ENCODE peak calls at places on chromosomes 11 and 22, in four cellular contexts. B is PC-3, I is fibroblast of mammary gland, D is AG09309. J is an unnamed sample.

GRCh38 chr11:28621648-28622215 is 513.5 kb downstream of the METTL15 start:
- DNase-seq in D (no peak), B (no peak), I (peak), J (peak)

GRCh38 chr11:60788401-60789110 is 3.4 kb downstream of the MS4A10 start:
- DNase-seq in B (no peak), I (no peak), D (no peak), J (peak)

GRCh38 chr22:44326549-44326881 is 13.8 kb upstream of the SHISAL1 start:
- DNase-seq in D (no peak), B (no peak), I (no peak), J (no peak)

GRCh38 chr11:9266926-9267325 is 1.8 kb upstream of the DENND5A start:
- DNase-seq in B (no peak), I (no peak), D (no peak), J (no peak)

GRCh38 chr22:50703726-50704509 is 31.3 kb downstream of the SHANK3 start:
- DNase-seq in I (no peak), B (no peak), D (no peak), J (no peak)

GRCh38 chr22:22681221-22681739 is 36.9 kb downstream of the GGTLC2 start:
- DNase-seq in D (no peak), I (peak), B (no peak), J (peak)

GRCh38 chr11:75554258-75555022 is 7.6 kb upstream of the SERPINH1 start:
- DNase-seq in D (peak), I (peak), B (no peak), J (peak)

GRCh38 chr22:30947163-30947820 is 21.3 kb downstream of the MORC2 start:
- DNase-seq in D (no peak), I (no peak), B (no peak), J (peak)

GRCh38 chr22:31800065-31800464 is 46.2 kb downstream of the DEPDC5 start:
- DNase-seq in I (peak), B (peak), D (no peak), J (peak)

GRCh38 chr11:130668751-130669150 is 220.3 kb downstream of the ADAMTS15 start:
- DNase-seq in D (no peak), B (no peak), I (no peak), J (no peak)

GRCh38 chr11:12189543-12190235 is 79.3 kb downstream of the MICAL2 start:
- DNase-seq in B (no peak), I (no peak), D (no peak), J (no peak)

GRCh38 chr11:93407777-93408401 is 77.3 kb downstream of the DEUP1 start:
- DNase-seq in B (no peak), D (no peak), I (peak), J (peak)

GRCh38 chr11:78406568-78407196 is 10.9 kb downstream of the GAB2 start:
- DNase-seq in B (peak), I (no peak), D (no peak), J (no peak)

GRCh38 chr11:102111011-102111786 is 952 bp downstream of the YAP1 start:
- DNase-seq in D (no peak), I (peak), B (peak), J (peak)

GRCh38 chr11:125443767-125444311 is 52.2 kb downstream of the FEZ1 start:
- DNase-seq in I (no peak), D (no peak), B (no peak), J (no peak)

GRCh38 chr11:1763796-1764661 is at the start of gene CTSD:
- DNase-seq in D (no peak), I (peak), B (peak), J (peak)

GRCh38 chr11:13098890-13099289 is 89.8 kb downstream of the RASSF10 start:
- DNase-seq in D (no peak), B (no peak), I (no peak), J (no peak)

GRCh38 chr11:68282141-68282860 is 10.5 kb upstream of the C11orf24 start:
- DNase-seq in B (no peak), I (no peak), D (no peak), J (no peak)

GRCh38 chr11:85663781-85664560 is 958 bp downstream of the CREBZF start:
- DNase-seq in D (no peak), B (peak), I (peak), J (peak)

GRCh38 chr11:73797457-73797856 is 9.8 kb downstream of the MRPL48 start:
- DNase-seq in D (no peak), I (no peak), B (no peak), J (no peak)

GRCh38 chr11:62981743-62982142 is 3.0 kb downstream of the SLC22A6 start:
- DNase-seq in D (no peak), I (no peak), B (no peak), J (no peak)

GRCh38 chr11:15106201-15106965 is 8.3 kb upstream of the INSC start:
- DNase-seq in B (peak), D (peak), I (peak), J (peak)

GRCh38 chr11:394034-394857 is at the start of gene PKP3:
- DNase-seq in D (no peak), B (peak), I (peak), J (peak)

GRCh38 chr22:49869855-49870712 is 16.4 kb downstream of the ZBED4 start:
- DNase-seq in I (no peak), B (no peak), D (no peak), J (no peak)

GRCh38 chr11:22923561-22923960 is 63.3 kb upstream of the CCDC179 start:
- DNase-seq in I (no peak), D (no peak), B (peak), J (no peak)

GRCh38 chr22:38348751-38349496 is 31.7 kb upstream of the CSNK1E start:
- DNase-seq in B (no peak), I (no peak), D (no peak), J (no peak)

GRCh38 chr22:40449676-40450035 is 79.3 kb downstream of the SGSM3 start:
- DNase-seq in I (peak), B (no peak), D (peak), J (peak)

GRCh38 chr11:60867871-60868681 is 734 bp downstream of the ZP1 start:
- DNase-seq in I (no peak), D (no peak), B (no peak), J (no peak)

GRCh38 chr11:45927332-45927683 is 4.9 kb downstream of the LARGE2 start:
- DNase-seq in B (no peak), I (no peak), D (no peak), J (no peak)

GRCh38 chr22:40628354-40629042 is 8.0 kb downstream of the MRTFA start:
- DNase-seq in D (peak), I (peak), B (peak), J (peak)

GRCh38 chr22:40703174-40703573 is 23.9 kb downstream of the MCHR1 start:
- DNase-seq in I (peak), D (no peak), B (no peak), J (no peak)

GRCh38 chr11:16292167-16292859 is 64.0 kb downstream of the SOX6 start:
- DNase-seq in I (no peak), B (no peak), D (no peak), J (no peak)

GRCh38 chr11:76637491-76638266 is 32.9 kb downstream of the LRRC32 start:
- DNase-seq in D (no peak), B (no peak), I (no peak), J (no peak)

GRCh38 chr11:69496202-69496557 is 14.7 kb downstream of the LINC01488 start:
- DNase-seq in B (no peak), D (no peak), I (no peak), J (no peak)

GRCh38 chr11:119375629-119376196 is 5.8 kb downstream of the USP2 start:
- DNase-seq in I (peak), D (no peak), B (no peak), J (peak)

DNA sequence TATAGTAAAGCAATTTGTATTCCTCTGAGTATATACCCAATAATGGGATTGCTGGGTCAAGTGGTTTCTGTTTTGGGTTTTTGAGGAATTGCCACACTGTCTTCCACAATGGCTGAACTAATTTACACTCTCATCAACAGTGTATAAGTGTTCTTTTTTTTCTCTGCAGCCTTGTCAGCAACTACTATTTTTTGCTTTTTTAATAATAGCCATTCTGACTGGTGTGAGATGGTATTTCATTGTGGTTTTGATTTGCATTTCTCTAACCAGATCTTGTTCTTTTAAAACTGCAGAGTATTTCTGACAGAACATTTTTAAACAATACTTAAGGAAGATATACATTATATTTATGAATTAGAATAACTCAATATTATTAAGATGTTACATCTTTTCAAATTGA is 1140.5 kb upstream of the CNTN5 start:
- DNase-seq in B (no peak), D (no peak), I (no peak), J (no peak)
- TF ChIP-seq CTCF in B (no peak), D (no peak), I (no peak), J (no peak)

GRCh38 chr22:25751174-25751581 is 9.2 kb downstream of the MYO18B start:
- DNase-seq in B (no peak), D (no peak), I (no peak), J (no peak)
- H3K4me3 ChIP-seq in B (no peak), D (no peak), I (no peak), J (no peak)

GRCh38 chr22:25235547-25236290 is 16.3 kb downstream of the CRYBB2 start:
- DNase-seq in B (peak), D (no peak), I (peak), J (peak)
- TF ChIP-seq CTCF in B (peak), D (peak), I (peak), J (peak)

GRCh38 chr22:42369250-42370041 is 62.8 kb downstream of the NFAM1 start:
- DNase-seq in D (peak), I (peak), B (peak), J (peak)

GRCh38 chr22:42366815-42367581 is 65.2 kb downstream of the NFAM1 start:
- DNase-seq in I (no peak), D (no peak), B (no peak), J (peak)

GRCh38 chr22:42368379-42369249 is 63.6 kb downstream of the NFAM1 start:
- DNase-seq in I (no peak), D (no peak), B (no peak), J (no peak)

GRCh38 chr22:42365942-42366660 is 66.1 kb downstream of the NFAM1 start:
- DNase-seq in B (no peak), D (no peak), I (no peak), J (no peak)

GRCh38 chr22:42367980-42368378 is 64.2 kb downstream of the NFAM1 start:
- DNase-seq in D (no peak), I (no peak), B (peak), J (no peak)
- H3K4me3 ChIP-seq in D (no peak), I (no peak), B (peak), J (no peak)

DNA sequence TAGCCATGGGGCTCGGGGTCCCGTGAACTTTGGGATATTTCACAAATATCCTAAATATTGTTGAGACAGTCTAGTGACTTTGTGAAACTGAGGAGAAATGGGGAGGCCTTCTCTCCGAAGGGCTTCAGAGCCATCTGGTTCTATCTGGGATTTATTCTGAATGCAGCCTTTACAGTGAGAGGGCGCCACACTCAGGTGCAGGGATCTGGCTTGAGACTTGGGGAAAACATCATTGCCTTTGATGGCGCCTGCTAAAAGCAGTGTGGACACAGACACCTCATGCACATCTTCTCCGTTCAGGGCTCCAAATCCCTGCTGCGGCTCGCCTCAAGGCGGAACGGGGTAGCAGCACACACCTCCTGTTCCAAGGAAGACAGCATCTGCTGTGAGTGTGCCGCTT is 37.2 kb upstream of the OLFML1 start:
- DNase-seq in B (no peak), D (no peak), I (no peak), J (no peak)
- TF ChIP-seq CTCF in B (peak), D (no peak), I (no peak), J (no peak)

DNA sequence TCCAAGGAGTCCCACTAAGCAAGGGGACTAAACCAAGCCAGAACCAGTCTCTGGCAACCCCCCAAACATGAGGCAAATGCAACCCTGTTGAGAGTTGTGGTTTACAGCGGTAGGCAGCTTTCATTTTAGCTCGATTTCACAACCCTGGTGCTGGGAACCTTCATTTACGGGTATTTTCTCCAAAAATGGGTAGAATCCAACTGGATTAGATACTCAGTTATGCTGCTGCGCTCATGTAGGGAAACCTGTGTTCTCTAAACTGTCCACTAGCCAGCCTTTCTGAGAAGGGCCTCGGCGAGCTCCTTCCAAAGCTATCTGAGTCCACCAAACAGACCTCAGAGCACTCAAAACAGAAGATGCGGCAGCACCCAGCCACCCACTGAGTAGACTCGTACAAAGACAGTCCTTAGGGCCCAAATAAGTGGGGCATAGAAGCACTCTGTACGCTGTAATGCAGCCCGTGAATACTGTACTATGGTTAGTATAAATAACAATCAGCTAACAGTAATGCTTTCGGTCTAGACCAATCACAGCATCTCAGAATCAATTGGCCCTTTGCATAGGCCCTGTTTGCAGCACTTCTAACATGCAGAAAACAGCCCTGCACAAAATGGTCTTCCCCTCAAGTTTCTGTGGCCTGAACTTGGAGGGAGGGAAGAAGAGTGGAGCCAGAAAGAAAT is 104.7 kb downstream of the ETS1 start:
- DNase-seq in I (peak), D (peak), B (no peak), J (peak)
- H3K4me3 ChIP-seq in I (no peak), D (no peak), B (no peak), J (no peak)